ENCODE peak calls at places on chromosomes 16 and 17, in seven cellular contexts. I, W, E, M, P, O and T are unnamed samples.

GRCh38 chr17:57295526-57296023 is 39.3 kb downstream of the MSI2 start:
- DNase-seq in I (no peak), W (peak; percentile 71), E (no peak), M (peak; percentile 11), P (peak; percentile 59), O (no peak), T (peak; percentile 50)

GRCh38 chr17:31579265-31579664 is 187.8 kb downstream of the RAB11FIP4 start:
- DNase-seq in I (no peak), W (peak; percentile 57), E (no peak), M (peak; percentile 94), P (peak; percentile 38), O (no peak), T (no peak)

GRCh38 chr17:63534816-63535455 is 11.8 kb downstream of the KCNH6 start:
- DNase-seq in I (no peak), W (no peak), E (no peak), M (no peak), P (no peak), O (no peak), T (no peak)

GRCh38 chr16:27491894-27492587 is 57.7 kb downstream of the GTF3C1 start:
- DNase-seq in I (no peak), W (no peak), E (no peak), M (peak; percentile 60), P (no peak), O (no peak), T (peak; percentile 63)

GRCh38 chr16:27779719-27780161 is 229.8 kb downstream of the KATNIP start:
- DNase-seq in I (peak; percentile 80), W (peak; percentile 46), E (peak; percentile 24), M (peak; percentile 28), P (no peak), O (peak; percentile 41), T (peak; percentile 74)

GRCh38 chr17:80126449-80126715 is 20.5 kb downstream of the EIF4A3 start:
- DNase-seq in I (no peak), W (no peak), E (no peak), M (no peak), P (no peak), O (no peak), T (no peak)

GRCh38 chr17:70181376-70181775 is 12.0 kb downstream of the KCNJ2 start:
- DNase-seq in I (no peak), W (no peak), E (no peak), M (no peak), P (no peak), O (no peak), T (no peak)

GRCh38 chr16:79644977-79645667 is 44.6 kb upstream of the MAF start:
- DNase-seq in I (no peak), W (no peak), E (no peak), M (peak; percentile 80), P (no peak), O (no peak), T (peak; percentile 6)

GRCh38 chr16:49849037-49849436 is 6.9 kb downstream of the ZNF423 start:
- DNase-seq in I (no peak), W (no peak), E (no peak), M (no peak), P (no peak), O (no peak), T (no peak)

GRCh38 chr16:67311607-67312449 is 14.7 kb downstream of the KCTD19 start:
- DNase-seq in I (no peak), W (peak; percentile 100), E (no peak), M (peak; percentile 93), P (peak; percentile 100), O (no peak), T (no peak)

GRCh38 chr17:14557482-14557881 is 256.6 kb downstream of the HS3ST3B1 start:
- DNase-seq in I (no peak), W (no peak), E (no peak), M (no peak), P (no peak), O (no peak), T (no peak)

GRCh38 chr17:15508466-15508865 is 41.0 kb upstream of the CDRT4 start:
- DNase-seq in I (no peak), W (no peak), E (no peak), M (no peak), P (no peak), O (no peak), T (no peak)

GRCh38 chr17:79911430-79912399 is 72.5 kb upstream of the CBX4 start:
- DNase-seq in I (no peak), W (no peak), E (no peak), M (peak; percentile 61), P (no peak), O (no peak), T (no peak)

GRCh38 chr17:42459983-42460300 is 1.3 kb downstream of the ATP6V0A1 start:
- DNase-seq in I (no peak), W (peak; percentile 62), E (no peak), M (no peak), P (peak; percentile 81), O (no peak), T (peak; percentile 13)

DNA sequence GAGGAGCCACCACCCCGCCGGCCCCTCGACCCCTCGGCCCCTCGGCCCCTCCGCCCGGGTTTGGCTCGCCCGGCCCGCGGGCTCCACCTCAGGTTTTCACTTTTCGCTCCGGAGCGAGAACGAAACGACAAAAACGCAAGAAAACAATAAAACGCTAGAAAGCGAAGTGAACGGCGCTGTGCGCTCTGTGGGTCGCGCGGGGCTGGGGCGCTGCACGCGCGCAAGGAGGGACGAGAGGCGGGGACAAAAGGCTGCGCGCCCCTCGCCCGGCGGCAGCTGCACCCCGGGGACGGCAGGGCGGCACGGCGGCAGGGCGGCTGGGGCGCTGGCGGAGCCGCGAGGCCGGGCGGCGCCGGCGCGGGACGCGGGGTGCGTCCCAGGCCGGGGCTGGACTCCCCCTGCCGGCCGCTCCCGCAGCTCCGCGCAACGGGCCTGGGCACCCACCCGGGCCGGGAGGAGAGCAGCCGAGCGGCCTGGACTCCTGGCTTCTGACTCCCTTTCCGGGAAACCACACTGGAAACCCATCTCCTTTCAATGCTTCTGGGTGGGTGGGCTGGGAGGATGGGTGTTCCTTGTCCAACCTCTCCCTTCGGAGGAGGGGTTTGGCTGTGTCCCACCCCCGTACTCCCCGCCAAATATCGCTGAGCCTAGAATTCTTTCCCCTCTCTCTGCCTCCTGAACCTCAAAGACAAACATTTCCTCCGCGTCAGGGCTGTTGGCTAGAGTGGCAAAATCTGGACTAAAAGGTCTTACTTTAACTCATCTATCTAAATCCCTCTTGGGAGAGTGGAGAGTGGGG is 9.9 kb downstream of the TBX2 start:
- DNase-seq in I (peak; percentile 62), W (peak; percentile 78), E (no peak), M (peak; percentile 39), P (peak; percentile 74), O (no peak), T (no peak)
- H3K4me1 ChIP-seq in I (peaks cover 2% of the 10 kb centered on the region), W (peaks cover 44% of the 10 kb centered on the region), E (peaks cover 10% of the 10 kb centered on the region), M (peaks cover 4% of the 10 kb centered on the region), P (peaks cover 33% of the 10 kb centered on the region), O (no peaks in the 10 kb centered on the region), T (peaks cover 3% of the 10 kb centered on the region)

DNA sequence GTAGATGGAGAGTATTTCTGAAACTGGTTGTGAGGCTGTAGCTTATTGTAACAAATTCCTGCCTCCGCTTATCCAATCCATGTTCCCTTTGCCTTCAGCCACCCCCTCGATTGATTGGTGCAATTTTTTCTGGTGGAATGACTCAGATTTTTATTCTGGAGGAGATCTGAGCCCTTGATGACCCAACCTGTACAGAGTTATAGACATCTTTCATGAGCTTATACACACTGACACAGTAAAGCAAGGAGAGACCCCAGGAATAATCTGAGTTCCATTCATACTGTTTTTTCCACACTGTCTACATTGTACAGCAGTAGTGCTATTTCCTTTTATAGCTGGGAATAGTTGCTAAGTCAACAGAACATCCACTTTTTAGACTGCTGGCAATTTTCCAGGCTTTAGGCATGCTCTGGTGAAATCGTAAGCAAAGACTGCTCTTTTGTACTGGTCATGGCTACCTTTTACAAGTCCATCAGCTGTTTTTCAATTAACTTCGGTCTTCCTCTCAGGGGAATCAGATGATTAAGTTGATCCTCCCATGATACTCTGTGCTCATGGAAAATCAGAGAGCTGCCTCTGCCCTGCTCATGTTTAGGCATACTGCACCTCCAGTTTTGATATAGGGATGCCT is 30.1 kb downstream of the CCL4 start:
- DNase-seq in I (no peak), W (no peak), E (no peak), M (no peak), P (peak; percentile 13), O (no peak), T (no peak)
- H3K23ac ChIP-seq in I (no peak overlapping the region), W (no peak overlapping the region), E (no peak overlapping the region), M (no peak overlapping the region), P (no peak overlapping the region), O (no peak overlapping the region), T (no peak overlapping the region)

GRCh38 chr16:3051009-3051408 is 4.6 kb downstream of the MMP25 start:
- DNase-seq in I (no peak), W (no peak), E (no peak), M (no peak), P (no peak), O (no peak), T (no peak)

GRCh38 chr16:3049921-3050481 is 3.6 kb downstream of the MMP25 start:
- DNase-seq in I (no peak), W (no peak), E (no peak), M (no peak), P (no peak), O (no peak), T (no peak)

GRCh38 chr16:3047387-3047720 is 993 bp downstream of the MMP25 start:
- DNase-seq in I (no peak), W (no peak), E (no peak), M (no peak), P (no peak), O (no peak), T (peak; percentile 35)

GRCh38 chr16:3051489-3051888 is 5.1 kb downstream of the MMP25 start:
- DNase-seq in I (no peak), W (no peak), E (no peak), M (no peak), P (no peak), O (no peak), T (no peak)

DNA sequence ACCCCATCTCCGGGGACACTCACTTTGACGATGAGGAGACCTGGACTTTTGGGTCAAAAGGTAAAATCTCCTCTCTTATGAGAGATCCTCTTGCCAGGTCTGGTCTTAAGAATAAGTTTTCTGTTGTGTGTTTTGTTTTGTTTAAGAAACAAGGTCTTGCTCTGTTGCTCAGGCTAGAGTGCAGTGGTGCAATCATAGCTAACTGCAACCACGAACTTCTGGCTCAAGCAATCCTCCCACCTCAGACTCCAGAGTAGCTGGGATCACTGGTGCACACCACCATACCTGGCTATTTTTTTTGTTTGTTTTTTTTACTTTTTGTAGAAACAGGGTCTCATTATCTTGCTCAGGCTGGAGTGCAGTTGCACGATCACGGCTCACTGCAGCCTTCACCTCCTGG is 4.1 kb downstream of the MMP25 start:
- DNase-seq in I (no peak), W (no peak), E (no peak), M (no peak), P (no peak), O (no peak), T (no peak)
- H2AK5ac ChIP-seq in I (no peak overlapping the region), W (no peak overlapping the region), E (no peak overlapping the region), M (no peak overlapping the region), P (no peak overlapping the region), O (no peak overlapping the region), T (no peak overlapping the region)

GRCh38 chr16:51825740-51826139 is 674.7 kb upstream of the SALL1 start:
- DNase-seq in I (no peak), W (peak; percentile 75), E (no peak), M (no peak), P (no peak), O (no peak), T (no peak)
- H3K4me1 ChIP-seq in I (no peaks in the 10 kb centered on the region), W (peaks cover 2% of the 10 kb centered on the region), E (no peaks in the 10 kb centered on the region), M (peaks cover 4% of the 10 kb centered on the region), P (no peaks in the 10 kb centered on the region), O (no peaks in the 10 kb centered on the region), T (no peaks in the 10 kb centered on the region)

GRCh38 chr16:64251742-64252141 is 870.1 kb downstream of the CDH11 start:
- DNase-seq in I (no peak), W (no peak), E (no peak), M (no peak), P (no peak), O (no peak), T (peak; percentile 35)
- H3K23ac ChIP-seq in I (no peak overlapping the region), W (no peak overlapping the region), E (no peak overlapping the region), M (no peak overlapping the region), P (no peak overlapping the region), O (no peak overlapping the region), T (no peak overlapping the region)